ENCODE peak calls at places on chromosomes 4 and X, in four cellular contexts. Q, T, I and K are unnamed samples.

GRCh38 chr4:46270986-46271596 is 118.8 kb downstream of the GABRA2 start:
- DNase-seq in Q (peak), T (peak), I (peak), K (no peak)

GRCh38 chrX:153400146-153401132 is 711 bp downstream of the PNMA6E start:
- DNase-seq in Q (peak), T (no peak), I (no peak), K (peak)

GRCh38 chrX:37349131-37350033 is at the start of gene PRRG1:
- DNase-seq in Q (peak), T (peak), I (peak), K (peak)

GRCh38 chr4:69727924-69728323 is 32.5 kb downstream of the SULT1B1 start:
- DNase-seq in Q (peak), T (no peak), I (no peak), K (no peak)

GRCh38 chr4:28675582-28675981 is 1814.9 kb downstream of the STIM2 start:
- DNase-seq in Q (peak), T (no peak), I (peak), K (no peak)

GRCh38 chr4:80255374-80256095 is 10.9 kb upstream of the FGF5 start:
- DNase-seq in Q (peak), T (no peak), I (no peak), K (no peak)

GRCh38 chr4:3403104-3403906 is 38.5 kb upstream of the HGFAC start:
- DNase-seq in Q (no peak), T (no peak), I (no peak), K (no peak)

GRCh38 chr4:150582101-150582565 is at the start of gene MAB21L2:
- DNase-seq in Q (no peak), T (no peak), I (no peak), K (no peak)

GRCh38 chr4:154344686-154345085 is 146.9 kb downstream of the DCHS2 start:
- DNase-seq in Q (no peak), T (no peak), I (no peak), K (no peak)

GRCh38 chrX:129493643-129494042 is 29.6 kb downstream of the SMARCA1 start:
- DNase-seq in Q (peak), T (no peak), I (peak), K (no peak)

GRCh38 chr4:169649545-169650226 is 29.3 kb downstream of the CLCN3 start:
- DNase-seq in Q (no peak), T (no peak), I (no peak), K (no peak)

GRCh38 chr4:113073614-113074013 is 24.2 kb downstream of the ANK2 start:
- DNase-seq in Q (no peak), T (no peak), I (no peak), K (no peak)

GRCh38 chr4:103111598-103111997 is 12.0 kb upstream of the BDH2 start:
- DNase-seq in Q (no peak), T (no peak), I (no peak), K (no peak)

GRCh38 chr4:47525154-47525819 is 40.2 kb downstream of the ATP10D start:
- DNase-seq in Q (peak), T (peak), I (peak), K (no peak)

GRCh38 chr4:79223993-79224776 is 101.7 kb downstream of the NAA11 start:
- DNase-seq in Q (no peak), T (no peak), I (peak), K (no peak)

GRCh38 chrX:41750720-41751119 is 26.7 kb downstream of the GPR82 start:
- DNase-seq in Q (no peak), T (no peak), I (no peak), K (no peak)

GRCh38 chr4:70836081-70836480 is 3.6 kb downstream of the GRSF1 start:
- DNase-seq in Q (no peak), T (no peak), I (no peak), K (no peak)

GRCh38 chr4:184889683-184890082 is 63.9 kb upstream of the ACSL1 start:
- DNase-seq in Q (no peak), T (no peak), I (no peak), K (no peak)

GRCh38 chrX:16786791-16787735 is 797 bp downstream of the TXLNG start:
- DNase-seq in Q (peak), T (peak), I (no peak), K (peak)

GRCh38 chrX:137081239-137081638 is 47.4 kb upstream of the GPR101 start:
- DNase-seq in Q (no peak), T (no peak), I (no peak), K (no peak)

GRCh38 chr4:507745-508512 is 8.9 kb downstream of the PIGG start:
- DNase-seq in Q (no peak), T (no peak), I (no peak), K (no peak)

GRCh38 chr4:3257125-3257690 is 8.2 kb downstream of the MSANTD1 start:
- DNase-seq in Q (no peak), T (no peak), I (peak), K (peak)

GRCh38 chrX:10756365-10756915 is 136.1 kb upstream of the MID1 start:
- DNase-seq in Q (peak), T (no peak), I (peak), K (peak)

GRCh38 chr4:22962186-22962786 is 269.5 kb downstream of the GBA3 start:
- DNase-seq in Q (peak), T (no peak), I (peak), K (peak)

GRCh38 chr4:78776729-78777555 is 792 bp downstream of the BMP2K start:
- DNase-seq in Q (peak), T (peak), I (peak), K (peak)

GRCh38 chrX:129123795-129124194 is 399.5 kb downstream of the SMARCA1 start:
- DNase-seq in Q (no peak), T (no peak), I (no peak), K (no peak)

GRCh38 chrX:30607155-30607554 is 29.6 kb upstream of the TASL start:
- DNase-seq in Q (no peak), T (no peak), I (peak), K (no peak)

GRCh38 chr4:40763228-40763716 is 13.5 kb downstream of the NSUN7 start:
- DNase-seq in Q (peak), T (no peak), I (peak), K (no peak)

GRCh38 chr4:126583509-126583908 is 1049.2 kb upstream of the INTU start:
- DNase-seq in Q (peak), T (no peak), I (peak), K (no peak)

GRCh38 chr4:186726440-186727148 is 2.9 kb upstream of the FAT1 start:
- DNase-seq in Q (peak), T (peak), I (peak), K (peak)

GRCh38 chr4:159102623-159103405 is at the start of gene RAPGEF2:
- DNase-seq in Q (peak), T (peak), I (peak), K (peak)

GRCh38 chr4:85929926-85930325 is 429.9 kb downstream of the MAPK10 start:
- DNase-seq in Q (no peak), T (no peak), I (no peak), K (no peak)

DNA sequence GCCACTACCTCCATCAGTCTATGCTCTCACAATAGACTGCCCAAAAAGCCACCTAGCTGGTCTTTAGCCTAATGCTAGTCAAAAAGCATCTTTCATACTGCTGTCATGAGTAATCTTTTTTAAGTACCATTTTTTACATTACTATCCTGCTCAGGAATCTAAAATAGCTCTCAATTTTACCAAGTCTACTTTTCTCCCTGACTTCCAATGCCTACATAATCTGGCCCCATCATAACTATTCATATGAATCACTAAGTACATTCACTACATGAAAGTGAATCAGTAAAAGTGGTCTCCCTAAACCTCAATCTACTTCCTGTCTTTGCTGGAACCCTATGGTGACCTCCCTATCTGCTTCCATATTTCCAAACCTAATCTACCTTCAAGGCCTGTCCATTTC is 105.9 kb downstream of the THOC2 start:
- DNase-seq in Q (peak), T (no peak), I (peak), K (no peak)
- H3K4me3 ChIP-seq in Q (no peak), T (no peak), I (no peak), K (no peak)

GRCh38 chr4:4880492-4880891 is 21.0 kb downstream of the MSX1 start:
- DNase-seq in Q (no peak), T (no peak), I (peak), K (no peak)
- H3K4me3 ChIP-seq in Q (no peak), T (no peak), I (no peak), K (no peak)

GRCh38 chr4:168337550-168337940 is 19.0 kb upstream of the DDX60 start:
- DNase-seq in Q (no peak), T (no peak), I (peak), K (no peak)

GRCh38 chr4:168335621-168336020 is 17.1 kb upstream of the DDX60 start:
- DNase-seq in Q (no peak), T (no peak), I (no peak), K (no peak)

GRCh38 chr4:168334053-168334452 is 15.5 kb upstream of the DDX60 start:
- DNase-seq in Q (no peak), T (no peak), I (no peak), K (no peak)

GRCh38 chr4:168336837-168337549 is 18.4 kb upstream of the DDX60 start:
- DNase-seq in Q (no peak), T (no peak), I (peak), K (no peak)
- H3K4me3 ChIP-seq in Q (no peak), T (no peak), I (no peak), K (no peak)

DNA sequence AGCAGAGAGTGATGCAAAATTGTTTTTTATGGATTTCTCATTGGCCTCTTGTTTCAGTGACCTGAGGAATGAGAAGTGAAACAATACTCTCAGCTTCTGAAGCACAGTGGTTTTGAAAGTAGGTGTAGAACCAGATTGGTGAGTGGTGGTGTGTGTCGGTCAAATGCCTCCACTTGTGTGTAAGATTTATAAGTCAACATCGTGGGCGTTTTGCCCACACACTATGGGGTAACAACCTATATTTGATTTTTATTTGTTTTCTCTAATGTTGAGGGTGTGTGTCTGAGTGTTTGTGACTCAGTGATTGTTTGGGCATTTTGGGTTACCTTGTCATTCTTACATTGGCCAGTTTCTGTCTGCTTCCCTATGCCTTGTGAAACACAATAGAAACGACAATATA is 23.3 kb downstream of the ADGRL3 start:
- DNase-seq in Q (no peak), T (no peak), I (peak), K (no peak)
- H3K4me3 ChIP-seq in Q (no peak), T (no peak), I (no peak), K (no peak)

DNA sequence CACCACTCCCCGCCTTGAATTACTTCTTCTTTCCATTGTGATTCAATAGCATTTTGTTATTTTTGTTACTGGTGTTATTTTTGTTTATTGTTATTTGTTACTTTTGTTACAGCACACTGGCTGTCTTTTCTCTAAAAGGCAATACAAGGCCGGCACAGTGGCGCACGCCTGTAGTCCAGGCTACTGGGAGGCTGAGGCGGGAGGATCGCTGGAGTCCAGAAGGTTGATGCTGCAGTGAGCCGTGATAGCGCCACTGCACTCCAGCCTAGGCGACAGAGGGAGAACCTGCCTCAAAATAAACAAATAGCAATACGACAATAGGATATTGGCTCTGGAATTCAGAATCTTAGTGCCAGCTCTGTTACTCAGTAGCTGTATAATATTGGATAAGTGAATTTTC is 1.0 kb upstream of the MED12 start:
- DNase-seq in Q (no peak), T (no peak), I (no peak), K (no peak)
- H3K4me3 ChIP-seq in Q (no peak), T (no peak), I (no peak), K (no peak)

DNA sequence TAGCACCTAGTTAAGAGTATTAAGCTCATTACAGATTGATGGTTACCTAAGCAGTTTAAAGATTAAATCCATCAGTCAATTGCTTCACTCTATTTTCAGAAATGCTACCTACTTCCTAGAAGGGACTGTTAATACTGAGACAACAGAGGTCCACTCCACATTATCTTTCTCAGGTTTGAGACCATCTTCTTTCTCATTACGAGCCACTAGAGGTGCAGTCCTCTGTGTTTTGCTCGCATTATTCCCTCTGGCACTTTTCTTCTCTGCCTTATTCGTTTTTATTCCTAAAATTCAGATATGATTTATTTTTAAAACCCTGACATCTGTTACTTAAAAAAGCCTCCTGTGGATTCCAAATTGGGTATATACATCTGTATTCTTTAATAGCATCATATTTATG is 459.1 kb downstream of the FSTL5 start:
- DNase-seq in Q (no peak), T (no peak), I (no peak), K (no peak)
- H3K4me3 ChIP-seq in Q (no peak), T (no peak), I (no peak), K (no peak)

GRCh38 chrX:110795645-110796510 is at the start of gene CHRDL1:
- DNase-seq in Q (peak), T (peak), I (peak), K (peak)
- H3K4me3 ChIP-seq in Q (peak), T (peak), I (no peak), K (peak)

GRCh38 chr4:77159798-77160197 is 2.8 kb downstream of the CCNG2 start:
- DNase-seq in Q (no peak), T (no peak), I (no peak), K (no peak)
- H3K4me3 ChIP-seq in Q (no peak), T (no peak), I (peak), K (no peak)

GRCh38 chrX:56232221-56233082 is at the start of gene KLF8:
- DNase-seq in Q (peak), T (peak), I (peak), K (peak)

GRCh38 chrX:56228914-56229313 is 3.2 kb upstream of the KLF8 start:
- DNase-seq in Q (peak), T (peak), I (peak), K (peak)

GRCh38 chrX:56231706-56232105 is 450 bp upstream of the KLF8 start:
- DNase-seq in Q (no peak), T (no peak), I (no peak), K (no peak)

GRCh38 chrX:56233100-56233499 is 944 bp downstream of the KLF8 start:
- DNase-seq in Q (peak), T (peak), I (peak), K (peak)

GRCh38 chrX:56233682-56234081 is 1.5 kb downstream of the KLF8 start:
- DNase-seq in Q (peak), T (peak), I (peak), K (peak)
- H3K4me3 ChIP-seq in Q (peak), T (peak), I (peak), K (peak)

GRCh38 chr4:145938618-145939177 is at the start of gene ZNF827:
- DNase-seq in Q (peak), T (peak), I (peak), K (peak)

GRCh38 chr4:145937990-145938611 is 522 bp downstream of the ZNF827 start:
- DNase-seq in Q (peak), T (no peak), I (peak), K (no peak)

GRCh38 chr4:145937021-145937861 is 1.4 kb downstream of the ZNF827 start:
- DNase-seq in Q (peak), T (peak), I (peak), K (peak)

GRCh38 chr4:145939241-145939640 is 618 bp upstream of the ZNF827 start:
- DNase-seq in Q (no peak), T (no peak), I (no peak), K (no peak)

GRCh38 chr4:145939856-145940255 is 1.2 kb upstream of the ZNF827 start:
- DNase-seq in Q (peak), T (no peak), I (no peak), K (no peak)
- H3K4me3 ChIP-seq in Q (no peak), T (no peak), I (no peak), K (peak)